ENCODE peak calls at places on chromosomes 6 and 20, in seven cellular contexts. One of them, this sample, is unnamed.
A peak's percentile ranks its signal among the peaks of the same experiment; 100 is the strongest.

GRCh38 chr6:33075208-33075567 is 602 bp upstream of the HLA-DPB1 start:
- DNase-seq in T follicular helper cell: no peak
- DNase-seq in BE2C: no peak
- DNase-seq in Kasumi-1: no peak
- DNase-seq in H9: no peak
- DNase-seq in LoVo: no peak
- DNase-seq in cardiac muscle cell: no peak
- DNase-seq in this sample: no peak

GRCh38 chr6:69894578-69895347 is 28.4 kb downstream of the COL19A1 start:
- DNase-seq in LoVo: no peak
- DNase-seq in T follicular helper cell: no peak
- DNase-seq in BE2C: peak; percentile 81
- DNase-seq in Kasumi-1: peak; percentile 23
- DNase-seq in H9: no peak
- DNase-seq in cardiac muscle cell: peak; percentile 83
- DNase-seq in this sample: no peak

GRCh38 chr6:167720456-167721285 is 106.0 kb upstream of the AFDN start:
- DNase-seq in LoVo: no peak
- DNase-seq in Kasumi-1: no peak
- DNase-seq in H9: no peak
- DNase-seq in T follicular helper cell: no peak
- DNase-seq in BE2C: no peak
- DNase-seq in cardiac muscle cell: no peak
- DNase-seq in this sample: no peak

GRCh38 chr20:34637245-34638185 is 39.4 kb downstream of the PIGU start:
- DNase-seq in H9: no peak
- DNase-seq in cardiac muscle cell: peak; percentile 87
- DNase-seq in T follicular helper cell: no peak
- DNase-seq in LoVo: no peak
- DNase-seq in Kasumi-1: no peak
- DNase-seq in BE2C: no peak
- DNase-seq in this sample: peak; percentile 60

GRCh38 chr6:169955796-169956493 is 204.5 kb downstream of the ERMARD start:
- DNase-seq in T follicular helper cell: no peak
- DNase-seq in BE2C: no peak
- DNase-seq in cardiac muscle cell: no peak
- DNase-seq in Kasumi-1: no peak
- DNase-seq in LoVo: no peak
- DNase-seq in H9: no peak
- DNase-seq in this sample: peak; percentile 57

GRCh38 chr20:23203310-23203709 is 117.2 kb upstream of the CD93 start:
- DNase-seq in H9: no peak
- DNase-seq in LoVo: no peak
- DNase-seq in Kasumi-1: no peak
- DNase-seq in T follicular helper cell: no peak
- DNase-seq in cardiac muscle cell: no peak
- DNase-seq in BE2C: no peak
- DNase-seq in this sample: no peak

GRCh38 chr20:38203337-38204003 is 38.4 kb upstream of the TGM2 start:
- DNase-seq in BE2C: no peak
- DNase-seq in T follicular helper cell: no peak
- DNase-seq in H9: no peak
- DNase-seq in cardiac muscle cell: no peak
- DNase-seq in LoVo: no peak
- DNase-seq in Kasumi-1: no peak
- DNase-seq in this sample: peak; percentile 8

GRCh38 chr6:45741437-45742166 is 274.1 kb downstream of the CLIC5 start:
- DNase-seq in T follicular helper cell: no peak
- DNase-seq in cardiac muscle cell: peak; percentile 72
- DNase-seq in LoVo: no peak
- DNase-seq in BE2C: no peak
- DNase-seq in Kasumi-1: peak; percentile 93
- DNase-seq in H9: no peak
- DNase-seq in this sample: no peak

GRCh38 chr6:89180971-89181370 is 35.1 kb downstream of the PM20D2 start:
- DNase-seq in LoVo: no peak
- DNase-seq in H9: no peak
- DNase-seq in T follicular helper cell: no peak
- DNase-seq in BE2C: no peak
- DNase-seq in Kasumi-1: no peak
- DNase-seq in cardiac muscle cell: no peak
- DNase-seq in this sample: no peak

GRCh38 chr20:16637814-16638213 is 64.6 kb upstream of the KIF16B start:
- DNase-seq in BE2C: no peak
- DNase-seq in LoVo: no peak
- DNase-seq in H9: no peak
- DNase-seq in Kasumi-1: no peak
- DNase-seq in cardiac muscle cell: no peak
- DNase-seq in T follicular helper cell: no peak
- DNase-seq in this sample: no peak

This sample was measured in tibial artery.